ENCODE peak calls at places on chromosomes 1 and 21, in seven cellular contexts. One of them, this sample, is unnamed.
A peak's percentile ranks its signal among the peaks of the same experiment; 100 is the strongest.

GRCh38 chr1:59638172-59638800 is 176.5 kb upstream of the HOOK1 start:
- DNase-seq in upper lobe of left lung: no peak
- DNase-seq in breast epithelium: no peak
- DNase-seq in Peyer's patch: no peak
- DNase-seq in ovary: peak; percentile 48
- DNase-seq in fibroblast of mammary gland: peak; percentile 93
- DNase-seq in GM23338: peak; percentile 38
- DNase-seq in this sample: no peak

GRCh38 chr1:47759581-47760247 is 237.5 kb downstream of the TRABD2B start:
- DNase-seq in GM23338: peak; percentile 21
- DNase-seq in Peyer's patch: peak; percentile 32
- DNase-seq in ovary: no peak
- DNase-seq in breast epithelium: peak; percentile 40
- DNase-seq in fibroblast of mammary gland: no peak
- DNase-seq in upper lobe of left lung: no peak
- DNase-seq in this sample: no peak

GRCh38 chr1:47681735-47682134 is 243.9 kb downstream of the FOXD2 start:
- DNase-seq in breast epithelium: no peak
- DNase-seq in fibroblast of mammary gland: no peak
- DNase-seq in upper lobe of left lung: no peak
- DNase-seq in GM23338: no peak
- DNase-seq in ovary: no peak
- DNase-seq in Peyer's patch: no peak
- DNase-seq in this sample: no peak

GRCh38 chr1:154433161-154433681 is 28.1 kb downstream of the IL6R start:
- DNase-seq in upper lobe of left lung: no peak
- DNase-seq in GM23338: no peak
- DNase-seq in fibroblast of mammary gland: no peak
- DNase-seq in ovary: no peak
- DNase-seq in Peyer's patch: no peak
- DNase-seq in breast epithelium: peak; percentile 63
- DNase-seq in this sample: peak; percentile 95

GRCh38 chr1:1578371-1578940 is 3.8 kb upstream of the SSU72 start:
- DNase-seq in Peyer's patch: no peak
- DNase-seq in fibroblast of mammary gland: no peak
- DNase-seq in upper lobe of left lung: peak; percentile 59
- DNase-seq in breast epithelium: no peak
- DNase-seq in GM23338: no peak
- DNase-seq in ovary: no peak
- DNase-seq in this sample: no peak

GRCh38 chr1:23051510-23051909 is 32.2 kb downstream of the KDM1A start:
- DNase-seq in upper lobe of left lung: no peak
- DNase-seq in breast epithelium: no peak
- DNase-seq in ovary: no peak
- DNase-seq in GM23338: no peak
- DNase-seq in fibroblast of mammary gland: no peak
- DNase-seq in Peyer's patch: no peak
- DNase-seq in this sample: no peak

GRCh38 chr21:44529011-44529421 is 11.0 kb downstream of the KRTAP10-1 start:
- DNase-seq in GM23338: no peak
- DNase-seq in breast epithelium: peak; percentile 35
- DNase-seq in ovary: no peak
- DNase-seq in fibroblast of mammary gland: no peak
- DNase-seq in upper lobe of left lung: no peak
- DNase-seq in Peyer's patch: peak; percentile 26
- DNase-seq in this sample: no peak

GRCh38 chr1:170959385-170959784 is 24.1 kb downstream of the MROH9 start:
- DNase-seq in ovary: no peak
- DNase-seq in breast epithelium: no peak
- DNase-seq in fibroblast of mammary gland: peak; percentile 70
- DNase-seq in GM23338: no peak
- DNase-seq in Peyer's patch: no peak
- DNase-seq in upper lobe of left lung: no peak
- DNase-seq in this sample: no peak

GRCh38 chr1:201895913-201896807 is 7.5 kb downstream of the SHISA4 start:
- DNase-seq in upper lobe of left lung: peak; percentile 94
- DNase-seq in ovary: peak; percentile 94
- DNase-seq in GM23338: peak; percentile 96
- DNase-seq in fibroblast of mammary gland: peak; percentile 91
- DNase-seq in Peyer's patch: peak; percentile 94
- DNase-seq in breast epithelium: peak; percentile 83
- DNase-seq in this sample: peak; percentile 89

GRCh38 chr1:40868051-40868723 is 6.0 kb upstream of the CITED4 start:
- DNase-seq in fibroblast of mammary gland: peak; percentile 81
- DNase-seq in upper lobe of left lung: no peak
- DNase-seq in Peyer's patch: no peak
- DNase-seq in breast epithelium: no peak
- DNase-seq in ovary: no peak
- DNase-seq in GM23338: no peak
- DNase-seq in this sample: no peak

GRCh38 chr1:156927215-156928042 is 7.0 kb downstream of the LRRC71 start:
- DNase-seq in Peyer's patch: peak; percentile 78
- DNase-seq in breast epithelium: peak; percentile 71
- DNase-seq in ovary: peak; percentile 75
- DNase-seq in fibroblast of mammary gland: peak; percentile 63
- DNase-seq in GM23338: peak; percentile 97
- DNase-seq in upper lobe of left lung: peak; percentile 89
- DNase-seq in this sample: peak; percentile 68

GRCh38 chr1:19113362-19114092 is 96.5 kb downstream of the UBR4 start:
- DNase-seq in ovary: no peak
- DNase-seq in upper lobe of left lung: no peak
- DNase-seq in breast epithelium: no peak
- DNase-seq in GM23338: peak; percentile 36
- DNase-seq in fibroblast of mammary gland: peak; percentile 28
- DNase-seq in Peyer's patch: peak; percentile 56
- DNase-seq in this sample: peak; percentile 63

GRCh38 chr1:170196490-170196889 is 50.7 kb downstream of the NTMT2 start:
- DNase-seq in fibroblast of mammary gland: no peak
- DNase-seq in upper lobe of left lung: no peak
- DNase-seq in GM23338: no peak
- DNase-seq in breast epithelium: no peak
- DNase-seq in ovary: no peak
- DNase-seq in Peyer's patch: no peak
- DNase-seq in this sample: no peak

GRCh38 chr1:206631085-206631509 is 4.2 kb upstream of the DYRK3 start:
- DNase-seq in GM23338: peak; percentile 96
- DNase-seq in upper lobe of left lung: no peak
- DNase-seq in ovary: peak; percentile 64
- DNase-seq in fibroblast of mammary gland: peak; percentile 96
- DNase-seq in Peyer's patch: peak; percentile 75
- DNase-seq in breast epithelium: no peak
- DNase-seq in this sample: peak; percentile 62

GRCh38 chr1:203304919-203305808 is at the start of gene BTG2:
- DNase-seq in Peyer's patch: peak; percentile 97
- DNase-seq in upper lobe of left lung: peak; percentile 98
- DNase-seq in GM23338: peak; percentile 97
- DNase-seq in fibroblast of mammary gland: peak; percentile 77
- DNase-seq in breast epithelium: peak; percentile 94
- DNase-seq in ovary: peak; percentile 96
- DNase-seq in this sample: peak; percentile 60

GRCh38 chr1:203307690-203308126 is 2.4 kb downstream of the BTG2 start:
- DNase-seq in GM23338: peak; percentile 77
- DNase-seq in upper lobe of left lung: no peak
- DNase-seq in ovary: no peak
- DNase-seq in breast epithelium: no peak
- DNase-seq in fibroblast of mammary gland: no peak
- DNase-seq in Peyer's patch: peak; percentile 46
- DNase-seq in this sample: no peak

GRCh38 chr1:203305809-203306088 is 430 bp downstream of the BTG2 start:
- DNase-seq in breast epithelium: no peak
- DNase-seq in fibroblast of mammary gland: no peak
- DNase-seq in ovary: no peak
- DNase-seq in GM23338: no peak
- DNase-seq in upper lobe of left lung: no peak
- DNase-seq in Peyer's patch: no peak
- DNase-seq in this sample: no peak

GRCh38 chr1:203306970-203307541 is 1.7 kb downstream of the BTG2 start:
- DNase-seq in upper lobe of left lung: peak; percentile 91
- DNase-seq in breast epithelium: no peak
- DNase-seq in fibroblast of mammary gland: no peak
- DNase-seq in GM23338: no peak
- DNase-seq in Peyer's patch: peak; percentile 73
- DNase-seq in ovary: peak; percentile 69
- DNase-seq in this sample: no peak

DNA sequence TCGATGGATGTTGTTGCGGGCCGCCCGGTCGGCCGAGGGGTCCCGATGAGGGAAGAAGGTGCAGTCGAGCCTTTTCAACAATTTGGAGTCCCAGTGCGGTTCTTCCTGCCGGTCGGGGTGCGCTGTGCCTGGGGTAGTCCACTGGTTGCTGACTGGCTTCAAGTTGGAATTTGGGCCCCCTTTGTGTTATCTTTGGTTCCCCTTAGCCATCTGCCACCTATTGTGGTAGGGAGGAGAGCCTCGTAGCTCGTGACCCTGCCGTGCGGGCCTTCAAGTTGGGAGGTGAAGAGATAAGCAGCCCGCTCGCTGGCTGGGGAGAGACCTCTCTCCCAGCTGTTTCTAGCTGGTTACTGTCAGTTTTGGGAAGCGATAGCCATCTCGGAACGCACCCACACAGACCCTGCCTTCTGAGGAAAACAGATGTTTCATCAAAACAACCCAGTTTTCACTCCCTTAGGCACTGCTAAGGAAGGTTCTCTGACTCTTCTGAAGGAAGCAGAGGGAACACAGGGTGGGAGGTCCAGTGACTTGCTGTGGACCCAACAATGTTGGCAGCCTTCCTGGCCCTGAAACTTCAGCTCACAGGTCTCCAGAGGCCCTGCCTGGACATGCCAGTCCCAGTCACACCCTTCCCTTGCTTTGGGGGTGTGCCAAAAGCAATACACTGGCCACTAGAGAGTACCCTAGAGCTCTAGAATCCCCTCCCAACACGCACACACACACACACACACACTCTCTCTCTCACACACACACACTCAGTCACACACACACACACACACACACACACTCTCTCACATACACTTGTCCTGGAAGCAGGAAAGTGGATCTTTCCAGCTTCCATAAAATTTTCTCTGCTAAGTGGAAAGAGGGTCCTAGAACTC is 1.0 kb downstream of the BTG2 start:
- DNase-seq in Peyer's patch: peak; percentile 88
- DNase-seq in upper lobe of left lung: no peak
- DNase-seq in breast epithelium: peak; percentile 88
- DNase-seq in fibroblast of mammary gland: peak; percentile 75
- DNase-seq in ovary: peak; percentile 81
- DNase-seq in GM23338: no peak
- DNase-seq in this sample: peak; percentile 76
- TF ChIP-seq CTCF in Peyer's patch: no peak
- TF ChIP-seq CTCF in upper lobe of left lung: peak; percentile 29
- TF ChIP-seq CTCF in breast epithelium: no peak
- TF ChIP-seq CTCF in fibroblast of mammary gland: no peak
- TF ChIP-seq CTCF in ovary: no peak
- TF ChIP-seq CTCF in GM23338: no peak
- TF ChIP-seq CTCF in this sample: no peak

GRCh38 chr1:242842094-242842493 is 317.6 kb upstream of the PLD5 start:
- DNase-seq in breast epithelium: no peak
- DNase-seq in Peyer's patch: no peak
- DNase-seq in upper lobe of left lung: no peak
- DNase-seq in GM23338: peak; percentile 62
- DNase-seq in fibroblast of mammary gland: no peak
- DNase-seq in ovary: no peak
- DNase-seq in this sample: no peak
- TF ChIP-seq CTCF in breast epithelium: no peak
- TF ChIP-seq CTCF in Peyer's patch: no peak
- TF ChIP-seq CTCF in upper lobe of left lung: no peak
- TF ChIP-seq CTCF in GM23338: peak; percentile 72
- TF ChIP-seq CTCF in fibroblast of mammary gland: no peak
- TF ChIP-seq CTCF in ovary: no peak
- TF ChIP-seq CTCF in this sample: no peak

GRCh38 chr1:17075470-17076255 is 21.8 kb upstream of the SDHB start:
- DNase-seq in fibroblast of mammary gland: peak; percentile 16
- DNase-seq in GM23338: peak; percentile 84
- DNase-seq in breast epithelium: no peak
- DNase-seq in ovary: no peak
- DNase-seq in upper lobe of left lung: peak; percentile 46
- DNase-seq in Peyer's patch: peak; percentile 53
- DNase-seq in this sample: no peak
- TF ChIP-seq CTCF in fibroblast of mammary gland: peak; percentile 44
- TF ChIP-seq CTCF in GM23338: peak; percentile 68
- TF ChIP-seq CTCF in breast epithelium: no peak
- TF ChIP-seq CTCF in ovary: no peak
- TF ChIP-seq CTCF in upper lobe of left lung: peak; percentile 35
- TF ChIP-seq CTCF in Peyer's patch: peak; percentile 22
- TF ChIP-seq CTCF in this sample: peak; percentile 53

GRCh38 chr1:230429072-230429735 is 3.1 kb upstream of the PGBD5 start:
- DNase-seq in upper lobe of left lung: no peak
- DNase-seq in GM23338: no peak
- DNase-seq in breast epithelium: no peak
- DNase-seq in Peyer's patch: no peak
- DNase-seq in ovary: no peak
- DNase-seq in fibroblast of mammary gland: no peak
- DNase-seq in this sample: no peak
- TF ChIP-seq CTCF in upper lobe of left lung: no peak
- TF ChIP-seq CTCF in GM23338: no peak
- TF ChIP-seq CTCF in breast epithelium: no peak
- TF ChIP-seq CTCF in Peyer's patch: no peak
- TF ChIP-seq CTCF in ovary: no peak
- TF ChIP-seq CTCF in fibroblast of mammary gland: no peak
- TF ChIP-seq CTCF in this sample: no peak

DNA sequence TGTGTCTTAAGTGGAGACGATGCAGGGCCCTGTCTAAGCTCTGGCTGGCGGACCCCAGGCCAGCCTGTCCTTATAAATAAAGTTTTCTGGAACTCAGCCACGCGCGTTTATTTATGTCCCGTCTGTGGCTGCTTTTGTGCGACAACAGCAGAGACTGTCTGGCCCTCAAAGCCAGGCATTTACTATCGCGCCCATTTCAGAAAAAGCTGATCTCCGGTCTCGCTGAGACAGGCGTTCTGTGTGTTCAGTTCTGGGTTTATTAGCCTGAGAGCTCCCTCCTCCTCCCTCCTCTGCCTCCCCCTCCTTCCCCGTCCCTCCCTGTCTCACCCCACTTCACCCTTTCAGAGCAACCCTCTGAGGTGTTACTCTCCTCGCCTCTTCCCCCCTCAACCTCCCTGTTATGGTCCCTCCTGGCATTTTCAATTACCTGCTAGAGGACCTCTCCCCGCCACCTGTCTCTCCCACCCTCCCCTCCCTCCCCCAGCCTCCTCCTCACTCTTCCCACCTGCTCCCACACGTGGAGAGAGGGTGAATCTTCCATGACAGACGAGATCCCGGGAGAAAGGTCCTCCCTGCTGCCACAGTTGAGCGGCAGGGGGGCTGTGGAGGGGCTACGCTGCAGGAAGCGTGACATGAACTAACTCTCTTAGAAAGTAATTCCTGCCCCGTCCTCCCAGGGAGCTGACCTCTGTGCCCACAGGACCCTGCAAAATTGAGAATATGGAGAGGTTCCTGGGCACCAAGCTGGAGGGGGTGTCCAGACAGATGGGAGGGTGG is 59.9 kb downstream of the SPSB1 start:
- DNase-seq in upper lobe of left lung: no peak
- DNase-seq in GM23338: peak; percentile 45
- DNase-seq in ovary: no peak
- DNase-seq in breast epithelium: no peak
- DNase-seq in fibroblast of mammary gland: no peak
- DNase-seq in Peyer's patch: no peak
- DNase-seq in this sample: no peak
- TF ChIP-seq CTCF in upper lobe of left lung: no peak
- TF ChIP-seq CTCF in GM23338: peak; percentile 20
- TF ChIP-seq CTCF in ovary: no peak
- TF ChIP-seq CTCF in breast epithelium: no peak
- TF ChIP-seq CTCF in fibroblast of mammary gland: no peak
- TF ChIP-seq CTCF in Peyer's patch: no peak
- TF ChIP-seq CTCF in this sample: no peak